ENCODE peak calls at places on chromosomes 4 and X, in ten cellular contexts. O, P, L, F, Z, H, V, T, M and Q are unnamed samples.

GRCh38 chrX:21181232-21181853 is 192.9 kb upstream of the CNKSR2 start:
- DNase-seq in O (no peak), P (no peak), L (no peak), F (no peak), Z (no peak), H (no peak), V (no peak), T (no peak), M (no peak), Q (no peak)

GRCh38 chrX:69285881-69286545 is 120.8 kb upstream of the PJA1 start:
- DNase-seq in O (peak), P (peak), L (peak), F (no peak), Z (peak), H (peak), V (peak), T (peak), M (peak), Q (no peak)

GRCh38 chrX:87299563-87300160 is 217.9 kb upstream of the KLHL4 start:
- DNase-seq in O (no peak), P (peak), L (no peak), F (peak), Z (no peak), H (peak), V (no peak), T (no peak), M (peak), Q (no peak)

GRCh38 chr4:146202665-146203064 is 11.7 kb upstream of the REELD1 start:
- DNase-seq in O (no peak), P (no peak), L (no peak), F (no peak), Z (no peak), H (no peak), V (no peak), T (no peak), M (no peak), Q (no peak)

GRCh38 chr4:10013722-10014121 is 7.6 kb downstream of the SLC2A9 start:
- DNase-seq in O (peak), P (no peak), L (peak), F (no peak), Z (peak), H (peak), V (peak), T (no peak), M (peak), Q (peak)

GRCh38 chr4:6225469-6225868 is 25.1 kb upstream of the JAKMIP1 start:
- DNase-seq in O (no peak), P (peak), L (no peak), F (no peak), Z (no peak), H (peak), V (no peak), T (no peak), M (peak), Q (no peak)

GRCh38 chr4:5870701-5871100 is 22.2 kb downstream of the CRMP1 start:
- DNase-seq in O (no peak), P (no peak), L (no peak), F (no peak), Z (no peak), H (no peak), V (no peak), T (no peak), M (no peak), Q (no peak)

GRCh38 chr4:129344058-129344457 is 248.1 kb downstream of the C4orf33 start:
- DNase-seq in O (no peak), P (peak), L (peak), F (peak), Z (no peak), H (peak), V (peak), T (no peak), M (peak), Q (peak)

GRCh38 chr4:7785017-7785416 is 154.6 kb downstream of the AFAP1 start:
- DNase-seq in O (no peak), P (no peak), L (no peak), F (no peak), Z (no peak), H (no peak), V (no peak), T (no peak), M (peak), Q (no peak)

GRCh38 chrX:23937100-23937499 is 29.3 kb downstream of the CXorf58 start:
- DNase-seq in O (no peak), P (no peak), L (peak), F (no peak), Z (no peak), H (no peak), V (no peak), T (no peak), M (no peak), Q (no peak)

GRCh38 chrX:113747274-113747973 is 836.5 kb upstream of the HTR2C start:
- DNase-seq in O (no peak), P (no peak), L (no peak), F (no peak), Z (no peak), H (no peak), V (no peak), T (no peak), M (no peak), Q (no peak)

GRCh38 chr4:70915048-70915815 is 13.1 kb downstream of the MOB1B start:
- DNase-seq in O (no peak), P (no peak), L (no peak), F (no peak), Z (no peak), H (no peak), V (no peak), T (no peak), M (peak), Q (no peak)

GRCh38 chr4:66556651-66557278 is 886.5 kb upstream of the EPHA5 start:
- DNase-seq in O (no peak), P (no peak), L (no peak), F (no peak), Z (no peak), H (no peak), V (no peak), T (no peak), M (no peak), Q (no peak)

GRCh38 chr4:166724369-166724768 is 509.9 kb downstream of the SPOCK3 start:
- DNase-seq in O (no peak), P (no peak), L (no peak), F (no peak), Z (no peak), H (no peak), V (no peak), T (no peak), M (no peak), Q (no peak)

GRCh38 chrX:39174761-39175417 is 373.6 kb downstream of the MID1IP1 start:
- DNase-seq in O (no peak), P (peak), L (no peak), F (no peak), Z (no peak), H (no peak), V (no peak), T (no peak), M (peak), Q (no peak)

GRCh38 chr4:27068151-27068862 is 207.7 kb downstream of the STIM2 start:
- DNase-seq in O (no peak), P (no peak), L (no peak), F (no peak), Z (no peak), H (no peak), V (no peak), T (no peak), M (no peak), Q (no peak)

GRCh38 chrX:56797966-56798711 is 69.1 kb downstream of the NBDY start:
- DNase-seq in O (peak), P (peak), L (peak), F (no peak), Z (no peak), H (no peak), V (no peak), T (no peak), M (peak), Q (no peak)

DNA sequence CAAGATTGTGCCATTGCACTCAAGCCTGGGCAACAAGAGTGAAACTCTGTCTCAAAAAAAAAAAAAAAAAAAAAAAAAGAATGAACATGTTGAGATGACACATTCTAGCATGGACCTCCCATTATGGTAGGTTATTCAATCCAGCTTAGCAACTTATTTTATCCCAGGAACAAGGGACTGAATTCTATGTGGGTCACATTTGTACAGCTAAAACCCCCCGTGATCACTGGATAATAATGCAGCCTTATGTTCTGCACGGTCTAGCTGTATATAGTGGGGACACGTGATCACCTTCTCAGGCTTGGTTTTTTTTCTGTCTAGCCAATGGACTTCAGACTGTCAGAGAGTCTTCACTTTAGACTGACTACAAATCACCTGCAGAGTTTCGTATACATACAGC is 115.2 kb upstream of the FRG1 start:
- DNase-seq in O (no peak), P (no peak), L (no peak), F (no peak), Z (no peak), H (no peak), V (no peak), T (no peak), M (no peak), Q (no peak)
- TF ChIP-seq CTCF in O (no peak), P (no peak), L (no peak), F (no peak), Z (no peak), H (no peak), V (no peak), T (no peak), M (no peak), Q (no peak)

GRCh38 chr4:89899157-89899556 is 4.5 kb downstream of the MMRN1 start:
- DNase-seq in O (no peak), P (no peak), L (no peak), F (no peak), Z (no peak), H (no peak), V (no peak), T (no peak), M (no peak), Q (peak)
- H3K4me3 ChIP-seq in O (no peak), P (no peak), L (no peak), F (no peak), Z (no peak), H (no peak), V (no peak), T (no peak), M (no peak), Q (no peak)

GRCh38 chrX:33330798-33331197 is 119.4 kb upstream of the DMD start:
- DNase-seq in O (no peak), P (no peak), L (no peak), F (no peak), Z (no peak), H (no peak), V (no peak), T (no peak), M (no peak), Q (no peak)

GRCh38 chrX:33339219-33339618 is 127.9 kb upstream of the DMD start:
- DNase-seq in O (no peak), P (peak), L (no peak), F (no peak), Z (no peak), H (peak), V (no peak), T (no peak), M (no peak), Q (no peak)

DNA sequence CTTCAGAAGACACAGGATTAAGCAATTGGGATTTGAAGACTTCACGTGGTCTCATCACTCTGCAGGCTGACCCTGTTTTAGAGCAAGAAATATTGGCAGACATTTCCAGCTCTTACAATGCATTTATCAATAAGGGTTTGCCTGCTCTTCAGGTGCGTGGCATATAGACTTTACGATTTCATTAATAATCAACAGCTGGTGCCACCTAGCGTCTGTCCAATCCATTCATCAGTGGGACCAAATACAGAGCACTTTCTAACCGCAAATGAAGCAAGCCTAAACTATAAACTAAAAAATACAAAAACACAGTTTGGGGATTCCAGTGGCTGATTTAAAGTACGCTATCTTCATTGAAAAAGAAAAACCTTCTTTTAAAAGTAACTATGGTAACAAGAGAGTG is 125.4 kb upstream of the DMD start:
- DNase-seq in O (no peak), P (peak), L (peak), F (peak), Z (no peak), H (peak), V (no peak), T (no peak), M (peak), Q (no peak)
- TF ChIP-seq CTCF in O (no peak), P (peak), L (peak), F (peak), Z (peak), H (peak), V (no peak), T (no peak), M (peak), Q (peak)

DNA sequence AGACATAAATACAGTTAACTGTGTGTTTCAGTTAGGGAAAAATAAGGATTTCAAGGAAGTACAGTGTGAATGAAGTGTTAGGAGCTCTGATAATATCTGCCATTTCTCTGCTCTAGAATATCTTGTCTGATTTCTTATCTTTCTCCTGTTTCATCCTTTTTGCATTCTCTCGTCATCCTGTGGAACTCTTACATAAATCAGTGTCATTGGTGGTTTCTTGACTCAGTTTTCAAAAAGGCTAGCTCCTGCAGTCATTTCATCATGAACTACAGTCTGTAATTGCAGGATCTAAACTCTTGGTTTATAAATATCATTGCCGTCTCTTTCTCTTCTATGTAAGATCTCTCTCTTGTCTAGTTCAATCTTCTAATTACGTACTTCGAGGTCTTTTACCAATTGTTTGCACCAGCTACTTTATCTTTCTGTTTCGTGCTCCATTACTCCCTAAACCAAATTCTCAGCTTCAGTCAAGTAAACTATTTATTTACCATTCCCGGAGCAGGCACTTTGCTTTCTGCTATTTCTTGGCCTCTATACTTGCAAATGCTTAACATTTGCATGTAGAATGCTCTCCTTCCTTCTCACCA is 293.9 kb downstream of the TENM3 start:
- DNase-seq in O (no peak), P (no peak), L (no peak), F (no peak), Z (no peak), H (no peak), V (no peak), T (no peak), M (peak), Q (no peak)
- H3K4me3 ChIP-seq in O (no peak), P (no peak), L (no peak), F (no peak), Z (no peak), H (no peak), V (no peak), T (peak), M (no peak), Q (no peak)

DNA sequence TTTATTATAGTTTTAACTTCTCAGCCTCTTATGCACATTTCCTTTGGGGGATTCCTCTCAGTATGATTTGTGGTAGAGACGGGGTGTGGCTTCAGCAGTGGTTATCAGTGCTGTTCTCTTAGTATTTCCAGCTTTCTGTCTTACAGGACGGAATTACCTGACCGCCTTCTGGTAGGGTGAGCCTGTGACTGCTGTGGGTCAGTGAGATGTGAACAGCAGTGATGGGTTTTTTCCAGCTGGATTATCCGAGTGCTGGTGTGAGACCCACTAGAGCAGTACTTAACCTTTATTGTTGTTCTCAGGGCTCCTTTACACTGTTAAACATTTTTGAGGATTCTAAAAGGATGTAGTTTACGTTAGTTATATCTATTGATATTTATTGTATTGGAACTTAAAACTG is 135.2 kb downstream of the SLIT2 start:
- DNase-seq in O (no peak), P (no peak), L (peak), F (no peak), Z (no peak), H (no peak), V (no peak), T (no peak), M (no peak), Q (no peak)
- TF ChIP-seq CTCF in O (no peak), P (no peak), L (no peak), F (no peak), Z (no peak), H (no peak), V (no peak), T (no peak), M (no peak), Q (no peak)

DNA sequence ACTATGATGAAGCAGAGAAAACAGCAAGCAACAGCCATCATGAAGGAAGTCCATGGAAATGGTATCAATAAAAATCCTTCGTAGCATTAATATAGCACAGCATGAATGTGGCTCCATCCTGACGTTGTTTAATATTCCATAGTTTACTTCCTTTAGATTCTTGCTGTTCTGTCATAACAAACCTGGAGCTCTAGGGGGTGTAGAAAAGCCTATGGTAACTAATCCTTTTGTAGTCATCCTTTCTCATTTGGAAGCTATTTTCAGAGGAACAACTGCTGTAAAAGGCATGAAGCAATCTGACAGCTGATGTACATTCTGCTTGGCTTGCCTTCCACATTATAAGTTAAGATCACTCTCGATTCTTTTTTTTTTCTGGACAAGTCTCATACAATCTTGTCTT is 909 bp downstream of the MYOZ2 start:
- DNase-seq in O (no peak), P (peak), L (no peak), F (no peak), Z (no peak), H (peak), V (no peak), T (no peak), M (no peak), Q (no peak)
- H3K4me3 ChIP-seq in O (no peak), P (no peak), L (no peak), F (no peak), Z (peak), H (peak), V (no peak), T (no peak), M (no peak), Q (no peak)

DNA sequence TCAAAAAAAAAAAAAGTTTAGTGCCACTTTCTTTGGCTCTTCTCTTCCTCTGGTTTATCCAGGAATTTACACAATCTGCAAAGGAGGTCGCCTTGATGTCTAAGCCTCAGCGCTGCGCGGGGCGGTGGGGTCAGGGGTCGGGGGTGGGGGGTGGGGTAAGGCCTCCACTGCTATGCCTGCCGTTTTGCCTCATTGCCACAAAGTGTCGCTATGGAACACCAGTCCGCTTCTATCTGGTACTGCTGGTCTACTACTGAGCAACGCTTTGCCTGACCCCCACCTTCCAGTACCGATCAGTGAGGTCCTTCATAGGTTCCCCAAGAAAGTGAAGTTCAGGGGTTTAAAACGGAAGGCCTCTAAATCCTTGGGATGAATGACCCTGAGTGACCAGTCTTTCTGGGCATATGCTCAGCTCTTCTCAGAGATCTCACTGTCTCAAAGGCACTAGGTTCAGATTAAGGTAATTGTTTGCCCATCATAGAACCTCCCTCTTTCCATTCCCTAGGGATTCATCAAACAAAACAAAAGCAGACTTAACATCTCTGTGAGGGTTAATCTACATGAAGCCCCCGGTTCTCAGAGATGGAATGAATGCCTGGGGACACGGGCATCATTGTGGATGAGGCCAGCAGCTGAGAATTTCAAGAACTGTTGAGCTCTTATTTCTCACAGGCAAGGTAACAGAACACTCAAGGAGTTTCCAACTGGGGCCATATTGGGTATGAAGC is 16.9 kb upstream of the TSR2 start:
- DNase-seq in O (no peak), P (no peak), L (no peak), F (peak), Z (no peak), H (peak), V (no peak), T (no peak), M (peak), Q (no peak)
- TF ChIP-seq CTCF in O (no peak), P (no peak), L (no peak), F (peak), Z (peak), H (no peak), V (no peak), T (no peak), M (no peak), Q (no peak)